ENCODE peak calls at places on chromosomes 12 and 14, in four cellular contexts. H is HepG2, T is GM12878, U is K562. I is an unnamed sample.

GRCh38 chr12:64318605-64319004 is 72.0 kb downstream of the C12orf56 start:
- DNase-seq in H (peak), T (no peak), U (no peak), I (peak)

GRCh38 chr14:24147761-24148428 is 597 bp downstream of the RNF31 start:
- DNase-seq in U (no peak), H (no peak), T (no peak), I (peak)

GRCh38 chr12:80175307-80175930 is 76.1 kb downstream of the OTOGL start:
- DNase-seq in H (no peak), U (no peak), T (no peak), I (no peak)

GRCh38 chr12:109308534-109309440 is at the start of gene FOXN4:
- DNase-seq in H (no peak), U (no peak), T (no peak), I (peak)

GRCh38 chr12:106285993-106286392 is 16.5 kb upstream of the TCP11L2 start:
- DNase-seq in T (no peak), H (no peak), U (no peak), I (no peak)

GRCh38 chr14:40485688-40486087 is 1053.5 kb upstream of the FBXO33 start:
- DNase-seq in T (no peak), U (no peak), H (no peak), I (no peak)

GRCh38 chr12:39103552-39104165 is 198.3 kb upstream of the CPNE8 start:
- DNase-seq in U (peak), T (peak), H (peak), I (no peak)

GRCh38 chr12:107138990-107139389 is 45.6 kb upstream of the CRY1 start:
- DNase-seq in U (no peak), H (no peak), T (no peak), I (no peak)

GRCh38 chr12:76820888-76821482 is 57.1 kb downstream of the ZDHHC17 start:
- DNase-seq in T (no peak), U (peak), H (peak), I (peak)

GRCh38 chr12:22250762-22251161 is 83.7 kb downstream of the ST8SIA1 start:
- DNase-seq in T (no peak), U (no peak), H (no peak), I (no peak)

GRCh38 chr12:10861366-10861765 is 12.1 kb upstream of the PRR4 start:
- DNase-seq in U (no peak), T (no peak), H (no peak), I (no peak)

GRCh38 chr14:104827173-104828055 is 26.5 kb downstream of the ZBTB42 start:
- DNase-seq in H (peak), U (peak), T (no peak), I (peak)

GRCh38 chr12:58413794-58414193 is 472.4 kb downstream of the ATP23 start:
- DNase-seq in U (no peak), H (no peak), T (no peak), I (no peak)

GRCh38 chr14:99791476-99792283 is 1.5 kb upstream of the EML1 start:
- DNase-seq in H (no peak), U (no peak), T (no peak), I (no peak)
- TF ChIP-seq TCF7 in H (no peak), U (no peak), T (no peak), I (no peak)

GRCh38 chr12:56766535-56766934 is 3.4 kb downstream of the HSD17B6 start:
- DNase-seq in T (peak), U (no peak), H (no peak), I (no peak)
- TF ChIP-seq TCF7 in T (no peak), U (no peak), H (no peak), I (no peak)

DNA sequence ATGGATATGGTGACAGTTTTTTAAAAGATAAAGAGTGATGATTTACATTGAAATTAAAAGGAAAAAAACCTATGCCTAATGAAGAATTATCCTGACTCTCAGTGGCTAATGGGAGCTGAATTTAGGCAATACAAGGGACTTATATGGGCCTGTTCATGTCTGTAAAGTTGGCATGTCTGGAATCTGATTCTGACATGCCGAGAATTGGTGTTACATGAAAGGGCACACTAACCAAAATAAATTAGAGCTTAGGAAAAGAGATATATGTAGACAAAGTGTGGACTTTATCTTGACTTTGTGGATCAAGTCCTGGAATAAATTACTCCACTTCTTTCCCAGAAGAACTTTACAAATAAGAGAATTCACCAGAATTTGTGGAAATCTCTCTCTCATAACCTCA is 1.1 kb downstream of the TDG start:
- DNase-seq in H (no peak), U (no peak), T (no peak), I (no peak)
- TF ChIP-seq TCF7 in H (no peak), U (no peak), T (no peak), I (no peak)

GRCh38 chr12:54033980-54034783 is 1.3 kb downstream of the HOXC5 start:
- DNase-seq in U (no peak), H (no peak), T (no peak), I (no peak)

GRCh38 chr12:54030889-54031860 is 1.7 kb upstream of the HOXC5 start:
- DNase-seq in H (no peak), T (no peak), U (no peak), I (no peak)

GRCh38 chr12:54033106-54033979 is 493 bp downstream of the HOXC5 start:
- DNase-seq in H (peak), U (no peak), T (no peak), I (no peak)

GRCh38 chr12:54032220-54032619 is 630 bp upstream of the HOXC5 start:
- DNase-seq in H (no peak), U (peak), T (no peak), I (no peak)

DNA sequence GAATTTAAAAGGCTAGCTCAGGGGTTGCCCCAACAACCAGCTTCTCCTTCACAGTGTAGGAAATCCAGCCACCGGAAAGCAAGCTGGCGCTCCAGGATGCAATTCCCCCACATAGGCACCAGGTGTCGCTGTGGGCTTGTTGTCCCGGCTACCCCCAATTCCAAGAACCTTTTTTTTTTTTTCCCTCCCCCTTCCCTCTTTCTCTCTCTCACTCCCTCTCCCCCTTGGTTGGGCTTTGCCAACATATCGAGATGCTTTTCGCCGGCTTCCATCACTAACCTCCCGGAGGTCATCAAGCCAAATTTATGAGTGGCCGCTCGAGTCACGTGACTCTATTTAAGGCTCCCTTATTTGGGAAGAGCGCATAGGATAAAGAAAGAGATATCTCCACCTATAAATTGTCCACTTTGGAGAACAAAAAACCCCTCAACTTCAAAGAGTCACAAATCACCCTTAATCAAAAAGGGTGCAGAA is at the start of gene HOXC5:
- DNase-seq in H (peak), U (peak), T (no peak), I (peak)
- TF ChIP-seq TCF7 in H (no peak), U (no peak), T (no peak), I (no peak)

GRCh38 chr12:33438890-33439586 is 581 bp downstream of the SYT10 start:
- DNase-seq in H (no peak), U (peak), T (no peak), I (peak)
- TF ChIP-seq TCF7 in H (no peak), U (no peak), T (no peak), I (no peak)

DNA sequence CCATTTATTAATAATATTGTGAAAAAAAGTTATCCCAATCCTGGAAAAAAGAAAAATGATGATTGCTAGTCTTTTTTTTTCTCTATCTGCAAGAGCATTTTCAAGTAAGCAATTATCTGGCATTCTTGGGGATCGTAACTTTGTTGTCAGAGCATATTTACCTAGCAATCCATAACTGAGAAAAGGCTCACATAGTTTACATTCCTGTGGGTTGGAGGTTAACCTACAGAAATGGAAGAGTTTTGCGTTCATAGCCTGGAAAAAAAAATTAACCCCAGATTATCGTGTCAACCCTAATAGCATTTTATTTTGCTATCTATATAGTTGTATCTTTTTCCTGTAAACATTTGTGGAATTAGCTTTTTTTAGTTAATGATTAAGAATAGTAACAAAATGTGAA is 292.3 kb downstream of the DAD1 start:
- DNase-seq in U (no peak), H (peak), T (no peak), I (no peak)
- TF ChIP-seq TCF7 in U (no peak), H (peak), T (no peak), I (no peak)

I was measured in WTC11.